ENCODE peak calls at places on chromosomes 16 and 17, in four cellular contexts. V is heart right ventricle, X is tibial nerve, O is GM13976. L is an unnamed sample.

GRCh38 chr17:9225305-9226101 is 204.2 kb downstream of the NTN1 start:
- DNase-seq in X (no peak), V (no peak), O (no peak), L (no peak)

GRCh38 chr16:57667526-57668258 is 414 bp upstream of the ADGRG3 start:
- DNase-seq in V (no peak), X (no peak), O (no peak), L (no peak)

GRCh38 chr16:5633845-5634440 is 536.3 kb upstream of the EEF2KMT start:
- DNase-seq in O (no peak), V (no peak), X (no peak), L (no peak)

GRCh38 chr17:40306395-40306794 is 2.6 kb upstream of the RARA start:
- DNase-seq in O (no peak), V (no peak), X (no peak), L (no peak)

GRCh38 chr17:12180644-12181261 is 160.1 kb downstream of the MAP2K4 start:
- DNase-seq in V (no peak), X (peak), O (peak), L (peak)

GRCh38 chr16:15829460-15829859 is 27.4 kb downstream of the MYH11 start:
- DNase-seq in X (peak), O (no peak), V (peak), L (no peak)

GRCh38 chr17:80110447-80110812 is 9.0 kb downstream of the GAA start:
- DNase-seq in O (no peak), V (no peak), X (no peak), L (no peak)

GRCh38 chr17:41452276-41452675 is 11.5 kb upstream of the KRT38 start:
- DNase-seq in X (no peak), V (no peak), O (no peak), L (no peak)

GRCh38 chr17:20281860-20282259 is 185.5 kb downstream of the LGALS9B start:
- DNase-seq in O (no peak), V (peak), X (peak), L (no peak)

GRCh38 chr17:32495347-32496253 is 8.8 kb downstream of the CDK5R1 start:
- DNase-seq in V (peak), X (no peak), O (no peak), L (no peak)

GRCh38 chr17:9306086-9306485 is 269.5 kb downstream of the STX8 start:
- DNase-seq in O (no peak), X (no peak), V (no peak), L (no peak)

GRCh38 chr17:1999557-2000251 is 25.4 kb downstream of the RTN4RL1 start:
- DNase-seq in X (no peak), V (peak), O (no peak), L (no peak)

GRCh38 chr16:2008631-2009301 is 855 bp downstream of the ZNF598 start:
- DNase-seq in O (no peak), V (no peak), X (no peak), L (no peak)

GRCh38 chr16:12458051-12458450 is 345.6 kb downstream of the CPPED1 start:
- DNase-seq in O (no peak), V (no peak), X (no peak), L (no peak)

GRCh38 chr17:63694974-63695773 is 4.8 kb downstream of the LIMD2 start:
- DNase-seq in X (no peak), V (no peak), O (no peak), L (no peak)

GRCh38 chr16:50485232-50485631 is 63.0 kb upstream of the NKD1 start:
- DNase-seq in V (no peak), X (no peak), O (no peak), L (no peak)

GRCh38 chr16:56349711-56350161 is 75.6 kb downstream of the AMFR start:
- DNase-seq in O (no peak), X (no peak), V (no peak), L (no peak)

GRCh38 chr17:77328823-77329740 is 188.3 kb downstream of the SEC14L1 start:
- DNase-seq in V (no peak), O (peak), X (no peak), L (no peak)

GRCh38 chr17:59848778-59849177 is 44.0 kb downstream of the TUBD1 start:
- DNase-seq in X (peak), O (no peak), V (peak), L (no peak)

GRCh38 chr17:75754378-75755204 is 10.4 kb downstream of the GALK1 start:
- DNase-seq in V (no peak), O (no peak), X (no peak), L (no peak)
- TF ChIP-seq CTCF in V (no peak), O (no peak), X (no peak), L (no peak)

GRCh38 chr17:58577696-58578095 is 63.3 kb upstream of the MTMR4 start:
- DNase-seq in V (peak), O (peak), X (peak), L (no peak)
- TF ChIP-seq CTCF in V (peak), O (peak), X (peak), L (peak)

GRCh38 chr16:53043986-53044571 is 8.6 kb downstream of the CHD9NB start:
- DNase-seq in X (no peak), O (no peak), V (peak), L (no peak)
- TF ChIP-seq CTCF in X (no peak), O (no peak), V (no peak), L (no peak)

DNA sequence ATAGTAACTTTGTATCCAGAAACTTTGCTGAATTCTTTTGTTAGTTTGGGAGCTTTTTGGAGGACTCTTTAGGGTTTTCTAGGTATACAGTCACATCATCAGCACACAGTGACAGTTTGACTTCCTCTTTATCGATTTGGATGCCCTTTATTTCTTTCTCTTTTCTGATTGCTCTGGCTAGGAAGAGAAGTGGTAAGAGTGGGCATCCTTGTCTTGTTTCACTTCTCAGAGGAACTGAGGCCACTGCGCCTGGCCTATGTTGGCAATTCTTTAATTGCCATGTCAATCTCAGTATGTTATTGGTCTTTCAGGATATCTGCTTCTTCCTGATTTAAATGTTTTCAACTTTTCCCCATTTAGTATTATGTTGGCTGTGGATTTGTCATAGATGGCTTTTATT is 24.6 kb downstream of the ATF7IP2 start:
- DNase-seq in X (no peak), V (no peak), O (no peak), L (no peak)
- TF ChIP-seq CTCF in X (no peak), V (no peak), O (no peak), L (no peak)

DNA sequence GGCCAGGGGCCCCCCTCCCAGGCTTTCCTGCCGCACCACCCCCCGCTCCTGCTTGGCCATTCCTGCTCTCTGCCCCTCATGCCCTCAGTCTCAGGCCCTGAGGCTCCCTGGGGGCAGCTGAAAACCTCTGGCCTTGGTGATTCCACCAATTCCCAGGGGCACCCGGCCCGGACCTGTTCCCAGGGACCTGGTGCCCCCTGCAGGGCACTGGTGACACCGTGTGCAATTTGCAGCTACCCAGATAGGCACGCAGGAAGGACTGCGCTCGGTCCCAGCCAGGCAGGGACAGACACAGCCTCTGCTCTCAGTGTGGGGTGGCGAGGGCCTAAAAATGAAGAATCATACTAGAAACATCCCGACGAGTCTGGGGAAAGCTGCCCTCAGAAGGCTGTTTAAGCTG is 13.4 kb downstream of the WFDC1 start:
- DNase-seq in X (no peak), V (peak), O (peak), L (no peak)
- TF ChIP-seq CTCF in X (peak), V (peak), O (no peak), L (peak)

DNA sequence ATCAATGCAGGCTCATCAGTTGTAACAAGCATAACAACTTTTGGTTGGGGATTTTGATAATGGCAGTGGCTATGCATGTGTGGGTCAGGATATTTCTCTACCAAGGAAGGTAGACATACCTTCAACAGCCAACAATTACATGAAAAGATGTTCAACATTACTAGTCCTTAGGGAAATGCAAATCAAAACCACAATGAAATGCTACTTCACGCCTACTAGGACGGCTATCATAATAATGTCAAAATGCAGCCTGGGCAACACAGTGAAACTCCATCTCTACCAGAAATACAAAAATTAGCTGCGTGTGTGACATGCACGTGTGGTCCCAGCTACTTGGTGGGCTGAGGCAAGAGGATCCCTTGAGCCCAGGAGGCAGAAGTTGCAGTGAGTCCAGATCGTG is 7.3 kb upstream of the SLC5A10 start:
- DNase-seq in O (no peak), V (no peak), X (no peak), L (no peak)
- TF ChIP-seq CTCF in O (no peak), V (no peak), X (no peak), L (no peak)

GRCh38 chr16:31108035-31108793 is at the start of gene BCKDK:
- DNase-seq in O (peak), V (peak), X (peak), L (peak)

GRCh38 chr16:31106509-31107464 is 1.4 kb upstream of the BCKDK start:
- DNase-seq in X (no peak), V (no peak), O (no peak), L (no peak)

GRCh38 chr16:31108794-31109558 is 790 bp downstream of the BCKDK start:
- DNase-seq in X (no peak), V (no peak), O (peak), L (no peak)

GRCh38 chr16:31105677-31106213 is 2.4 kb upstream of the BCKDK start:
- DNase-seq in O (peak), X (peak), V (peak), L (no peak)

DNA sequence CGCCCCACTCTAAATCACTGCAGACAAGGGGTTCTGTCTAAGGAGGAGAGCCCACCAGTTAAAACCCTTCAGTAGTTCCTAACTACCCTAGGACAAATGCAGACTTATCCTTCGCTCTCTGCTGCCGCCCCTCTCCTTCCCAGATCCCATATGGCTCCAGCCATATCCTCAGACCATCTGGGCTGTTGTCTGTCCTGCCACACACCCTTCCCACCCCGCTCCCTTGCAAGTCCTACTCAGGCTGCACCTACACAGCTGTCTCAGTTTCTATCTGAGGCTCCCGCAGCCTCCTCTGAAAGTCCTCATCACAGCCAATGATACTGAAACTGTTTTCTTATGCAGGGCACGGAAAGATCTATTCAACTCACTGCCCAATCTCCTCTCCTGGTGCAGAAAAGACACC is 720 bp upstream of the BCKDK start:
- DNase-seq in O (peak), X (no peak), V (no peak), L (no peak)
- TF ChIP-seq CTCF in O (no peak), X (no peak), V (no peak), L (no peak)

GRCh38 chr17:68511254-68511670 is 968 bp upstream of the PRKAR1A start:
- DNase-seq in O (no peak), X (peak), V (no peak), L (no peak)
- TF ChIP-seq CTCF in O (no peak), X (no peak), V (no peak), L (no peak)

L was measured in D721Med.